ENCODE peak calls at places on chromosomes 13 and 19, in five cellular contexts. One of them, this sample, is unnamed.

GRCh38 chr13:47945738-47946137 is 55.3 kb downstream of the SUCLA2 start:
- DNase-seq in A549: no peak
- DNase-seq in HepG2: peak
- DNase-seq in GM12878: no peak
- DNase-seq in K562: no peak
- DNase-seq in this sample: no peak

GRCh38 chr13:98541701-98542203 is 35.2 kb downstream of the STK24 start:
- DNase-seq in HepG2: no peak
- DNase-seq in GM12878: no peak
- DNase-seq in A549: no peak
- DNase-seq in K562: no peak
- DNase-seq in this sample: no peak

GRCh38 chr13:76210262-76210661 is 574.1 kb downstream of the LMO7 start:
- DNase-seq in K562: no peak
- DNase-seq in HepG2: no peak
- DNase-seq in GM12878: no peak
- DNase-seq in A549: no peak
- DNase-seq in this sample: no peak

GRCh38 chr19:3665681-3666544 is 34.4 kb downstream of the PIP5K1C start:
- DNase-seq in A549: peak
- DNase-seq in K562: peak
- DNase-seq in GM12878: no peak
- DNase-seq in HepG2: peak
- DNase-seq in this sample: peak

GRCh38 chr13:31007392-31007791 is 74.9 kb downstream of the TEX26 start:
- DNase-seq in GM12878: no peak
- DNase-seq in HepG2: no peak
- DNase-seq in K562: no peak
- DNase-seq in A549: no peak
- DNase-seq in this sample: no peak

GRCh38 chr13:98150836-98151489 is 8.1 kb downstream of the FARP1 start:
- DNase-seq in HepG2: no peak
- DNase-seq in A549: no peak
- DNase-seq in K562: no peak
- DNase-seq in GM12878: no peak
- DNase-seq in this sample: no peak

GRCh38 chr13:37806666-37807065 is 62.9 kb downstream of the TRPC4 start:
- DNase-seq in HepG2: no peak
- DNase-seq in K562: no peak
- DNase-seq in GM12878: no peak
- DNase-seq in A549: no peak
- DNase-seq in this sample: no peak

GRCh38 chr13:37109080-37109678 is 3.7 kb upstream of the CSNK1A1L start:
- DNase-seq in A549: no peak
- DNase-seq in GM12878: no peak
- DNase-seq in K562: no peak
- DNase-seq in HepG2: peak
- DNase-seq in this sample: peak

GRCh38 chr13:24709186-24709913 is 29.1 kb downstream of the ATP12A start:
- DNase-seq in A549: no peak
- DNase-seq in K562: no peak
- DNase-seq in GM12878: no peak
- DNase-seq in HepG2: no peak
- DNase-seq in this sample: no peak

GRCh38 chr19:39918183-39918651 is 16.2 kb downstream of the FCGBP start:
- DNase-seq in K562: no peak
- DNase-seq in HepG2: no peak
- DNase-seq in A549: no peak
- DNase-seq in GM12878: no peak
- DNase-seq in this sample: no peak

GRCh38 chr19:17296278-17296677 is 6.9 kb downstream of the ABHD8 start:
- DNase-seq in HepG2: no peak
- DNase-seq in K562: no peak
- DNase-seq in A549: peak
- DNase-seq in GM12878: no peak
- DNase-seq in this sample: peak

GRCh38 chr13:26253262-26253786 is 605 bp upstream of the CDK8 start:
- DNase-seq in HepG2: no peak
- DNase-seq in K562: no peak
- DNase-seq in GM12878: no peak
- DNase-seq in A549: no peak
- DNase-seq in this sample: no peak

GRCh38 chr19:38298841-38299680 is 5.0 kb upstream of the C19orf33 start:
- DNase-seq in HepG2: no peak
- DNase-seq in K562: no peak
- DNase-seq in A549: no peak
- DNase-seq in GM12878: no peak
- DNase-seq in this sample: no peak

GRCh38 chr19:46999377-46999776 is 20.3 kb upstream of the NPAS1 start:
- DNase-seq in A549: no peak
- DNase-seq in K562: no peak
- DNase-seq in GM12878: no peak
- DNase-seq in HepG2: no peak
- DNase-seq in this sample: no peak

GRCh38 chr13:91017031-91017668 is 330.3 kb upstream of the MIR17HG start:
- DNase-seq in K562: peak
- DNase-seq in A549: peak
- DNase-seq in HepG2: no peak
- DNase-seq in GM12878: peak
- DNase-seq in this sample: peak

GRCh38 chr19:11092181-11092538 is 2.9 kb downstream of the LDLR start:
- DNase-seq in A549: peak
- DNase-seq in GM12878: no peak
- DNase-seq in K562: no peak
- DNase-seq in HepG2: peak
- DNase-seq in this sample: peak

GRCh38 chr13:79434578-79434977 is 28.5 kb upstream of the RBM26 start:
- DNase-seq in HepG2: no peak
- DNase-seq in K562: no peak
- DNase-seq in GM12878: no peak
- DNase-seq in A549: no peak
- DNase-seq in this sample: no peak

GRCh38 chr19:6259312-6259861 is 20.4 kb downstream of the MLLT1 start:
- DNase-seq in GM12878: no peak
- DNase-seq in HepG2: no peak
- DNase-seq in K562: no peak
- DNase-seq in A549: no peak
- DNase-seq in this sample: no peak

GRCh38 chr13:27283906-27284523 is 13.4 kb downstream of the RASL11A start:
- DNase-seq in HepG2: no peak
- DNase-seq in A549: peak
- DNase-seq in GM12878: no peak
- DNase-seq in K562: no peak
- DNase-seq in this sample: peak

GRCh38 chr13:64459778-64460177 is 2770.4 kb downstream of the PCDH9 start:
- DNase-seq in A549: no peak
- DNase-seq in K562: no peak
- DNase-seq in GM12878: no peak
- DNase-seq in HepG2: no peak
- DNase-seq in this sample: no peak

GRCh38 chr19:10729406-10729805 is 11.5 kb downstream of the DNM2 start:
- DNase-seq in HepG2: no peak
- DNase-seq in GM12878: no peak
- DNase-seq in A549: no peak
- DNase-seq in K562: no peak
- DNase-seq in this sample: no peak

GRCh38 chr19:10095948-10096614 is 6.4 kb downstream of the ANGPTL6 start:
- DNase-seq in HepG2: no peak
- DNase-seq in K562: peak
- DNase-seq in A549: peak
- DNase-seq in GM12878: no peak
- DNase-seq in this sample: peak

GRCh38 chr19:13507053-13507611 is 853 bp upstream of the CACNA1A start:
- DNase-seq in GM12878: no peak
- DNase-seq in A549: no peak
- DNase-seq in HepG2: no peak
- DNase-seq in K562: no peak
- DNase-seq in this sample: no peak

GRCh38 chr13:101514695-101515275 is 62.3 kb downstream of the ITGBL1 start:
- DNase-seq in A549: peak
- DNase-seq in HepG2: peak
- DNase-seq in GM12878: no peak
- DNase-seq in K562: peak
- DNase-seq in this sample: peak

GRCh38 chr13:71522976-71523517 is 344.0 kb downstream of the DACH1 start:
- DNase-seq in K562: no peak
- DNase-seq in GM12878: no peak
- DNase-seq in HepG2: no peak
- DNase-seq in A549: no peak
- DNase-seq in this sample: no peak

GRCh38 chr13:46799139-46799538 is 2.2 kb upstream of the ESD start:
- DNase-seq in A549: no peak
- DNase-seq in GM12878: no peak
- DNase-seq in HepG2: peak
- DNase-seq in K562: no peak
- DNase-seq in this sample: peak

GRCh38 chr13:46797468-46798237 is 692 bp upstream of the ESD start:
- DNase-seq in K562: no peak
- DNase-seq in GM12878: no peak
- DNase-seq in A549: no peak
- DNase-seq in HepG2: peak
- DNase-seq in this sample: peak

GRCh38 chr13:46796129-46796514 is 839 bp downstream of the ESD start:
- DNase-seq in A549: no peak
- DNase-seq in GM12878: no peak
- DNase-seq in HepG2: no peak
- DNase-seq in K562: no peak
- DNase-seq in this sample: peak

GRCh38 chr13:46795321-46795720 is 1.6 kb downstream of the ESD start:
- DNase-seq in A549: no peak
- DNase-seq in K562: peak
- DNase-seq in HepG2: no peak
- DNase-seq in GM12878: no peak
- DNase-seq in this sample: peak

DNA sequence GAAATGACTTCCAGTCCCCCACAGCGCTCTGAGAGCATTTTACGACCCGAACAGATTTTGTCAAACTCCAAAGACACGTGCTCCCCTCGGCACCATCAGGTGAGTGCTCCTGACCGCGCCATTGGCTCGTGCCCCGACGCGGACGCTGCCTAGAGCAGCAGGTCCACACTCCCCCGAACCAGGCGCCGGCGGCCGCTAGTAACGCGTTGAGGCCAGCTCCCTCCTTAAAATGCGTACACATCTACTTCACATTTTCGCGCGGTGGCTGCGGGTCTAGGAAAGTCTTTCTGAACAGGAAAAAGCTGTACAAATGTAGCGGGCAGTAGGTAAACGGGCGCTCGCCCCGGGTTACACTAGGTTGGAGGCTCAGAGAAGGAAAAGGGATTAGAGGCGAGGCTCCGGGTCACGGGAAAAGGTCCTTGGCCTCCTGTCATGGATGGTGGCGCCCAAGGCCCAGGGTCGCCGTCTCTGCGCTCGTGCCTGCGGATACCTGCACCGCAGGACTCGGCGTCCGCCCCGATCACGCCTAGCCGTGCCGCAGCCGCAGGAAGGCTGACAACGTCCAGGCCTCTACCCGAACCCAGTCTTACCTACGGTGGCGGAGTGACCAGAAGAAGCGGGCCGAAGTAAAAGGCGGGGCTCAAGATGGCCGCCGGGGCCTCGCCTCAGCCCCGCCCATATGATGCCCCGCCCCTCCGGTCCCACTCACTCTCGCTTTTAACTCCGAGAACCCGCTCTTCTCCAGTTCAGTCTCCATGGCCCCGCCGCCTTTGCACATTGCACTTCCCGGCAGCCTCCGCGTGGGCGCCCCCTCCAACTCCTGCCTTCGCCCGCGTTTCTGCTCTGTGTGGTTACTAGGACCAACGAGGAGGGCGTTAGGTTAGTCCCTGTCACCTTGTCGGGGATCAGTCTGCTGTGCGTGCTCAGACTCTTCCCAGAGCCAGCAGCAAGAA is at the start of gene ESD:
- DNase-seq in GM12878: peak
- DNase-seq in A549: peak
- DNase-seq in HepG2: peak
- DNase-seq in K562: peak
- DNase-seq in this sample: peak
- H3K4me3 ChIP-seq in GM12878: peak
- H3K4me3 ChIP-seq in A549: peak
- H3K4me3 ChIP-seq in HepG2: peak
- H3K4me3 ChIP-seq in K562: peak
- H3K4me3 ChIP-seq in this sample: peak

GRCh38 chr19:55114566-55115145 is 2.8 kb downstream of the PPP1R12C start:
- DNase-seq in GM12878: no peak
- DNase-seq in A549: no peak
- DNase-seq in K562: no peak
- DNase-seq in HepG2: no peak
- DNase-seq in this sample: no peak

GRCh38 chr19:55112781-55113569 is 4.5 kb downstream of the PPP1R12C start:
- DNase-seq in K562: no peak
- DNase-seq in A549: no peak
- DNase-seq in HepG2: no peak
- DNase-seq in GM12878: no peak
- DNase-seq in this sample: no peak

GRCh38 chr19:55115446-55116065 is 1.9 kb downstream of the PPP1R12C start:
- DNase-seq in A549: no peak
- DNase-seq in K562: peak
- DNase-seq in HepG2: no peak
- DNase-seq in GM12878: no peak
- DNase-seq in this sample: no peak

GRCh38 chr19:55112246-55112780 is 5.1 kb downstream of the PPP1R12C start:
- DNase-seq in K562: peak
- DNase-seq in A549: no peak
- DNase-seq in HepG2: no peak
- DNase-seq in GM12878: no peak
- DNase-seq in this sample: no peak

DNA sequence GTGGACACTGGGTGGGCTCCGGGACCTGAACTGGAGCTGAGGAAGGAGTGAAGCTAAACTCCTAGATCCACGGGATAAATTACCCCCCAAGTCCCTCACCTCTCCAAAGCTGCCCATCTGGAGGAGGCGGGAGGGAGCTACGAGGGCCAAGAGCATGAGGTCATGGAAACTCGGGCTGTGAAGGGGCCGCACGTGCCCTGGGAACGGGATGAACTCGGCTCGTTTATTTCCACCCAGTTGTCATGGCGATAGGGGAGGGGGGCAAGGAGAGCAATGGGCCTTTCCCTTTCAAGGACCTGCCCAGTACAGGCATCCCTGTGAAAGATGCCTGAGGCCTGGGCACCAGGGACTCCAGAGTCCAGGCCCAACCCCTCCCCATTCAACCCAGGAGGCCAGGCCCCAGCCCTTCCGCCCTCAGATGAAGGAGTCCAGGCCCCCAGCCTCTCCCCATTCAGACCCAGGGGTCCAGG is 3.8 kb downstream of the PPP1R12C start:
- DNase-seq in GM12878: no peak
- DNase-seq in K562: peak
- DNase-seq in HepG2: peak
- DNase-seq in A549: peak
- DNase-seq in this sample: no peak
- TF ChIP-seq MYC in GM12878: no peak
- TF ChIP-seq MYC in K562: peak
- TF ChIP-seq MYC in HepG2: no peak
- TF ChIP-seq MYC in A549: no peak
- TF ChIP-seq MYC in this sample: no peak

GRCh38 chr19:8101311-8101710 is 48.1 kb downstream of the FBN3 start:
- DNase-seq in GM12878: no peak
- DNase-seq in HepG2: no peak
- DNase-seq in A549: no peak
- DNase-seq in K562: no peak
- DNase-seq in this sample: no peak
- H3K4me3 ChIP-seq in GM12878: no peak
- H3K4me3 ChIP-seq in HepG2: no peak
- H3K4me3 ChIP-seq in A549: no peak
- H3K4me3 ChIP-seq in K562: no peak
- H3K4me3 ChIP-seq in this sample: no peak

GRCh38 chr13:94345374-94346195 is 133.9 kb downstream of the DCT start:
- DNase-seq in HepG2: peak
- DNase-seq in A549: no peak
- DNase-seq in K562: no peak
- DNase-seq in GM12878: no peak
- DNase-seq in this sample: peak
- TF ChIP-seq MYC in HepG2: no peak
- TF ChIP-seq MYC in A549: no peak
- TF ChIP-seq MYC in K562: no peak
- TF ChIP-seq MYC in GM12878: no peak
- TF ChIP-seq MYC in this sample: no peak